ENCODE peak calls at places on chromosomes 12 and 14, in seven cellular contexts. S is NCI-H748 treated with DMSO at 0.1 percent for 48 hours, Q is smooth muscle cell of the brain vasculature, J is NCI-H524, Y is SW480, B is C1 segment of cervical spinal cord, V is transverse colon. A is an unnamed sample.

GRCh38 chr14:65864549-65864948 is 452.0 kb downstream of the FUT8 start:
- DNase-seq in S (no peak), Q (no peak), J (no peak), Y (no peak), B (no peak), V (no peak), A (no peak)

GRCh38 chr12:111838353-111838752 is 3.7 kb upstream of the MAPKAPK5 start:
- DNase-seq in S (no peak), Q (no peak), J (peak; percentile 96), Y (no peak), B (no peak), V (no peak), A (peak; percentile 46)

GRCh38 chr14:29310757-29311156 is 544.2 kb downstream of the FOXG1 start:
- DNase-seq in S (no peak), Q (no peak), J (no peak), Y (no peak), B (no peak), V (no peak), A (no peak)

GRCh38 chr14:61616524-61617185 is 78.7 kb upstream of the HIF1A start:
- DNase-seq in S (no peak), Q (no peak), J (no peak), Y (no peak), B (no peak), V (no peak), A (no peak)

GRCh38 chr12:106299193-106299794 is 3.2 kb upstream of the TCP11L2 start:
- DNase-seq in S (no peak), Q (no peak), J (no peak), Y (no peak), B (no peak), V (no peak), A (no peak)

GRCh38 chr12:7994731-7995205 is 37.7 kb upstream of the FOXJ2 start:
- DNase-seq in S (no peak), Q (peak; percentile 36), J (peak; percentile 21), Y (peak; percentile 41), B (no peak), V (no peak), A (no peak)

GRCh38 chr12:127479256-127479655 is 787.7 kb upstream of the TMEM132C start:
- DNase-seq in S (no peak), Q (no peak), J (no peak), Y (no peak), B (no peak), V (no peak), A (no peak)

GRCh38 chr12:130714091-130714590 is 2.0 kb downstream of the RIMBP2 start:
- DNase-seq in S (no peak), Q (no peak), J (peak; percentile 47), Y (no peak), B (no peak), V (no peak), A (peak; percentile 8)

GRCh38 chr12:117622741-117623140 is 261.3 kb upstream of the NOS1 start:
- DNase-seq in S (no peak), Q (no peak), J (no peak), Y (no peak), B (no peak), V (no peak), A (no peak)

GRCh38 chr12:50241178-50241577 is 42.1 kb downstream of the LIMA1 start:
- DNase-seq in S (no peak), Q (no peak), J (no peak), Y (peak; percentile 57), B (no peak), V (no peak), A (no peak)

GRCh38 chr12:40892528-40892927 is 200.3 kb downstream of the CNTN1 start:
- DNase-seq in S (no peak), Q (no peak), J (no peak), Y (no peak), B (no peak), V (no peak), A (no peak)

GRCh38 chr12:6141048-6141447 is 16.6 kb upstream of the VWF start:
- DNase-seq in S (no peak), Q (peak; percentile 78), J (no peak), Y (no peak), B (no peak), V (no peak), A (no peak)

A was measured in DMS 273 treated with DMSO at 0.1 percent for 48 hours.